ENCODE peak calls at places on chromosomes 1 and 21, in five cellular contexts. One of them, this sample, is unnamed.

GRCh38 chr1:4654764-4655673 is 610 bp downstream of the AJAP1 start:
- DNase-seq in tibial nerve: no peak
- DNase-seq in pancreas: no peak
- DNase-seq in mammary epithelial cell: peak; percentile 1
- DNase-seq in effector memory CD4-positive, alpha-beta T cell: no peak
- DNase-seq in this sample: no peak

GRCh38 chr21:41715649-41716321 is 51.1 kb downstream of the RIPK4 start:
- DNase-seq in tibial nerve: no peak
- DNase-seq in effector memory CD4-positive, alpha-beta T cell: no peak
- DNase-seq in mammary epithelial cell: peak; percentile 98
- DNase-seq in pancreas: peak; percentile 39
- DNase-seq in this sample: peak; percentile 61

GRCh38 chr1:187854457-187854856 is 1025.7 kb downstream of the PLA2G4A start:
- DNase-seq in mammary epithelial cell: no peak
- DNase-seq in tibial nerve: no peak
- DNase-seq in pancreas: no peak
- DNase-seq in effector memory CD4-positive, alpha-beta T cell: no peak
- DNase-seq in this sample: no peak

GRCh38 chr1:14142397-14143095 is 442.6 kb downstream of the PRDM2 start:
- DNase-seq in tibial nerve: no peak
- DNase-seq in effector memory CD4-positive, alpha-beta T cell: no peak
- DNase-seq in pancreas: no peak
- DNase-seq in mammary epithelial cell: no peak
- DNase-seq in this sample: no peak

GRCh38 chr1:160726498-160727391 is 12.3 kb upstream of the SLAMF7 start:
- DNase-seq in tibial nerve: no peak
- DNase-seq in effector memory CD4-positive, alpha-beta T cell: no peak
- DNase-seq in mammary epithelial cell: peak; percentile 72
- DNase-seq in pancreas: peak; percentile 53
- DNase-seq in this sample: peak; percentile 24

GRCh38 chr21:41868062-41868710 is 11.0 kb downstream of the PRDM15 start:
- DNase-seq in mammary epithelial cell: no peak
- DNase-seq in tibial nerve: no peak
- DNase-seq in effector memory CD4-positive, alpha-beta T cell: no peak
- DNase-seq in pancreas: no peak
- DNase-seq in this sample: no peak

GRCh38 chr1:975896-976683 is 5.8 kb downstream of the PERM1 start:
- DNase-seq in pancreas: no peak
- DNase-seq in tibial nerve: no peak
- DNase-seq in effector memory CD4-positive, alpha-beta T cell: no peak
- DNase-seq in mammary epithelial cell: peak; percentile 69
- DNase-seq in this sample: peak; percentile 58

GRCh38 chr1:155463865-155464264 is 98.7 kb downstream of the ASH1L start:
- DNase-seq in tibial nerve: no peak
- DNase-seq in mammary epithelial cell: peak; percentile 58
- DNase-seq in pancreas: no peak
- DNase-seq in effector memory CD4-positive, alpha-beta T cell: no peak
- DNase-seq in this sample: no peak

GRCh38 chr1:209688746-209689234 is 13.6 kb downstream of the G0S2 start:
- DNase-seq in mammary epithelial cell: peak; percentile 46
- DNase-seq in tibial nerve: no peak
- DNase-seq in pancreas: no peak
- DNase-seq in effector memory CD4-positive, alpha-beta T cell: no peak
- DNase-seq in this sample: no peak

GRCh38 chr21:44348861-44349260 is 4.6 kb upstream of the TRPM2 start:
- DNase-seq in effector memory CD4-positive, alpha-beta T cell: no peak
- DNase-seq in pancreas: no peak
- DNase-seq in tibial nerve: no peak
- DNase-seq in mammary epithelial cell: no peak
- DNase-seq in this sample: no peak

GRCh38 chr21:44349416-44349846 is 4.0 kb upstream of the TRPM2 start:
- DNase-seq in effector memory CD4-positive, alpha-beta T cell: no peak
- DNase-seq in tibial nerve: no peak
- DNase-seq in mammary epithelial cell: no peak
- DNase-seq in pancreas: no peak
- DNase-seq in this sample: no peak

GRCh38 chr21:44351535-44352252 is 1.7 kb upstream of the TRPM2 start:
- DNase-seq in pancreas: no peak
- DNase-seq in effector memory CD4-positive, alpha-beta T cell: no peak
- DNase-seq in mammary epithelial cell: no peak
- DNase-seq in tibial nerve: no peak
- DNase-seq in this sample: no peak

GRCh38 chr21:44350773-44351481 is 2.5 kb upstream of the TRPM2 start:
- DNase-seq in tibial nerve: no peak
- DNase-seq in effector memory CD4-positive, alpha-beta T cell: no peak
- DNase-seq in pancreas: no peak
- DNase-seq in mammary epithelial cell: no peak
- DNase-seq in this sample: no peak

DNA sequence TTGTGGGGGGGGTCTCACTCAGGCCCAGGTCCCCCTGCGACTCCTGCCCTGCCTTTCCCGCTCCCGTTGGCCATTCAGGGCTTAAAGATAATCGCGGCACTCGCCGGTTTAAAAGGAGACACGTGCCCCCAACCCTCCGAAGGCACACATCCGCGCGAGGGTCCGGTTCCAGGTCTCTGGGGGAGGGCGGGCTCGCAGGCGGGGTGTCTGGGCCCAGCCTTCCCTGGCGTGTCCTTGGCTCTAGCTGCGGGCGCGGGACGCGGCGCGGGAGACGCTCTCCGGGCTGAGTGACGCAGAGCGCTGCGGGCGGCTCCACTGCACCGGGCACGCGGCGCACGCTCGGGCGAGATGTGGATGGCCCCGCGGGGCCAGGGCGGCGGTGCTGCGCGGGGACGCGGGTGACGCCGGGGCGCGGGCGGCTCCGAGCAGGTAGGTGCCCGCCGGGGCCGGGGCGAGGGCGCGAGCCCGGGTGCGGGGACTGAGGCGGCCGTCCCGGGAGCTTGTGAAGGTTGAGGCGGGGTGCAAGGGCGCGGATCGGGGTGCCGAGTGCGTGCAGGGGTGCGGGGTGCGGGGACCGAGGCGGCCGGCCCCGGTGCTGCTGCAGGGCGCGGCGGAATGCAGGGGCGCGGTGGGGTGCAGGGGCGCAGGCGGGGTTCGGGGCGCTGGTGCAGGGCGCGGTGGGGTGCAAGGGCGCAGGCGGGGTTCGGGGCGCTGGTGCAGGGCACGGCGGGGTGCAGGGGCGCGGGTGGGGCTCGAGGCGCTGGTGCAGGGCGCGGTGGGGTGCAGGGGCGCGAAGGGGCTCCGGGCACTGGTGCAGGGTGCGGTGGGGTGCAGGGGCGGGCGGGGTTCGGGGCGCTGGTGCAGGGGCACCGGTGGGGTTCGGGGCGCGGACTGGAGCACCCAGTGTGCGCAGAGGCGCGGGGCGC is 3.3 kb upstream of the TRPM2 start:
- DNase-seq in tibial nerve: no peak
- DNase-seq in mammary epithelial cell: no peak
- DNase-seq in effector memory CD4-positive, alpha-beta T cell: no peak
- DNase-seq in pancreas: no peak
- DNase-seq in this sample: no peak
- H3K4me3 ChIP-seq in tibial nerve: peak overlapping the region; percentile 40
- H3K4me3 ChIP-seq in mammary epithelial cell: no peak overlapping the region
- H3K4me3 ChIP-seq in effector memory CD4-positive, alpha-beta T cell: no peak overlapping the region
- H3K4me3 ChIP-seq in pancreas: no peak overlapping the region
- H3K4me3 ChIP-seq in this sample: peak overlapping the region; percentile 14

DNA sequence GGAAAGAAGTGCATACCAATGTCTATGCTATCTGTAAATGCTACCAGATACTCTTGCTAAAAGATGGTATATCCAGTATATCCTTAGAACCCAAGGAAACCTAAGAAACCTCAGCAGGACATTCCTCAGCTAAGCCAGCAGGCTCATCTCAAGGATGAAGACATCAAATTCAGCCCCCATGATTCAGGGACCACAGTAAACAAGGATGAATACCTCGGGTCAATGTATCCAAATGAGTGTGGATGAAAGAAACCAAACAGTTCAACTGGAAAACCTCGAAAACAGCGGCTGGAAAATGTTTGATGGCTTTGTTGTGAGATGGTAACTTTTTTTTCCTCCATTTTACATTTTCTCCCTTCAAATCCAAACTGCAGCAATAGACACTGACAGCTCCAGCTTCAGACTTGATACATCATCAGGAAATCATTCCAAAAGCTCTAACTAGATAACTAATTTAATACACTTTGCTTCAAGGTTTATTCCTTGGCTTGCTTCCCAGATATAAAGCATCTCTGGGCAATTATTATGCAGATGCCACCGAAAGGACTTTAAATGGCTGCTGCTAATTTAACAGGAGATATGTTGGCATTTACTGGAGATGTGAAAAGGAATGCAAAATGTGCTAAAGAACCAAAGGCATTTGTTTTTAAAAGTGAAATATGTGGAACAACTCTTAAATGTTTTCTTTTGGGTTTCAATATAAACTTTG is 73.6 kb downstream of the SMYD2 start:
- DNase-seq in tibial nerve: no peak
- DNase-seq in effector memory CD4-positive, alpha-beta T cell: no peak
- DNase-seq in mammary epithelial cell: no peak
- DNase-seq in pancreas: no peak
- DNase-seq in this sample: no peak
- H3K36me3 ChIP-seq in tibial nerve: no peaks in the 10 kb centered on the region
- H3K36me3 ChIP-seq in effector memory CD4-positive, alpha-beta T cell: no peaks in the 10 kb centered on the region
- H3K36me3 ChIP-seq in mammary epithelial cell: peaks cover 47% of the 10 kb centered on the region
- H3K36me3 ChIP-seq in pancreas: peaks cover 8% of the 10 kb centered on the region
- H3K36me3 ChIP-seq in this sample: peaks cover 38% of the 10 kb centered on the region

GRCh38 chr1:222582099-222582774 is 7.5 kb downstream of the TAF1A start:
- DNase-seq in mammary epithelial cell: peak; percentile 84
- DNase-seq in tibial nerve: no peak
- DNase-seq in pancreas: no peak
- DNase-seq in effector memory CD4-positive, alpha-beta T cell: no peak
- DNase-seq in this sample: no peak
- H3K4me1 ChIP-seq in mammary epithelial cell: peaks cover 19% of the 10 kb centered on the region
- H3K4me1 ChIP-seq in tibial nerve: no peaks in the 10 kb centered on the region
- H3K4me1 ChIP-seq in pancreas: no peaks in the 10 kb centered on the region
- H3K4me1 ChIP-seq in effector memory CD4-positive, alpha-beta T cell: no peaks in the 10 kb centered on the region
- H3K4me1 ChIP-seq in this sample: peaks cover 4% of the 10 kb centered on the region

GRCh38 chr1:181398544-181398943 is 84.8 kb upstream of the CACNA1E start:
- DNase-seq in tibial nerve: no peak
- DNase-seq in effector memory CD4-positive, alpha-beta T cell: no peak
- DNase-seq in mammary epithelial cell: no peak
- DNase-seq in pancreas: no peak
- DNase-seq in this sample: no peak

GRCh38 chr1:181396811-181397210 is 86.5 kb upstream of the CACNA1E start:
- DNase-seq in pancreas: no peak
- DNase-seq in mammary epithelial cell: no peak
- DNase-seq in tibial nerve: no peak
- DNase-seq in effector memory CD4-positive, alpha-beta T cell: no peak
- DNase-seq in this sample: no peak

GRCh38 chr1:181396171-181396670 is 87.1 kb upstream of the CACNA1E start:
- DNase-seq in tibial nerve: no peak
- DNase-seq in effector memory CD4-positive, alpha-beta T cell: peak; percentile 36
- DNase-seq in pancreas: no peak
- DNase-seq in mammary epithelial cell: no peak
- DNase-seq in this sample: no peak

GRCh38 chr1:181394766-181395165 is 88.6 kb upstream of the CACNA1E start:
- DNase-seq in pancreas: no peak
- DNase-seq in effector memory CD4-positive, alpha-beta T cell: no peak
- DNase-seq in mammary epithelial cell: no peak
- DNase-seq in tibial nerve: no peak
- DNase-seq in this sample: no peak

DNA sequence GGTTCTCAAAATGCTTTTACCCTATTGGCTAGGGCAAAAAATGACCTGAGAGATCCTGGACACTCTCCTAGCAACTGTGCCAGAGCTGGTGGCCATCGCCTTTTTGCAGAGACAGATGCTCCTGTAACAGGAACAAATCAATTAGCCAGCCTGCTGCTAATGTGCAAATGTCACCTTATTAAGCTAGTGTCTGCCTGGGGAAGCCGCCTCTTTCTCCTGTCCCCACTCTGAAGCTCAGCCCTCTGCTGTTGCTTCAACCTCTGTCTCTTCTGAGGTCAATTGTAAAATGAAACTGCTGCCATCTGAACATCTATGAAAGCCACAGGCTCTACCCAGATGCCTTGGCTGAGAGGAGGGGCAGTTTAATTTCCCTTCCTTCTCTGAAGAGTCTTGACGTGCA is 85.5 kb upstream of the CACNA1E start:
- DNase-seq in mammary epithelial cell: no peak
- DNase-seq in pancreas: no peak
- DNase-seq in effector memory CD4-positive, alpha-beta T cell: no peak
- DNase-seq in tibial nerve: no peak
- DNase-seq in this sample: no peak
- H3K4me3 ChIP-seq in mammary epithelial cell: no peak overlapping the region
- H3K4me3 ChIP-seq in pancreas: no peak overlapping the region
- H3K4me3 ChIP-seq in effector memory CD4-positive, alpha-beta T cell: no peak overlapping the region
- H3K4me3 ChIP-seq in tibial nerve: no peak overlapping the region
- H3K4me3 ChIP-seq in this sample: no peak overlapping the region

DNA sequence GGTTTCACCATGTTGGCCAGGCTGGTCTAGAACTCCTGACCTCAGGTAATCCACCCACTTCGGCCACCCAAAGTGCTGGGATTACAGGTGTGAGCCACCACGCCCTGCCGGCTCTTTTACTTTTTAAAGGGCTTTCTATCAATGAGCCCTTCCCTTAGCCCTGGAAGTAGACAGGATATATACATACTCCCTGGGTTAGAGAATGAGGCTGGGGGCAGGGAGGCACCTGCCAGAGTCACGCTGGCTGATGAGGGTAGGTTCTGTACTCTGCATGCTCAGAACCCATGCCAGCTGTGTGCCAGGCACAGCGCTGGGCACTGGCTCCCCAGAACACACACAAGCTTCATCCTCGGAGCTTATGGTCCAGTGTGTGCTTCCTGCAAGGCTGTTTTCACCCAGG is 113.6 kb upstream of the IPO9 start:
- DNase-seq in pancreas: no peak
- DNase-seq in mammary epithelial cell: no peak
- DNase-seq in tibial nerve: no peak
- DNase-seq in effector memory CD4-positive, alpha-beta T cell: no peak
- DNase-seq in this sample: peak; percentile 64
- H3K36me3 ChIP-seq in pancreas: no peaks in the 10 kb centered on the region
- H3K36me3 ChIP-seq in mammary epithelial cell: no peaks in the 10 kb centered on the region
- H3K36me3 ChIP-seq in tibial nerve: no peaks in the 10 kb centered on the region
- H3K36me3 ChIP-seq in effector memory CD4-positive, alpha-beta T cell: no peaks in the 10 kb centered on the region
- H3K36me3 ChIP-seq in this sample: no peaks in the 10 kb centered on the region

DNA sequence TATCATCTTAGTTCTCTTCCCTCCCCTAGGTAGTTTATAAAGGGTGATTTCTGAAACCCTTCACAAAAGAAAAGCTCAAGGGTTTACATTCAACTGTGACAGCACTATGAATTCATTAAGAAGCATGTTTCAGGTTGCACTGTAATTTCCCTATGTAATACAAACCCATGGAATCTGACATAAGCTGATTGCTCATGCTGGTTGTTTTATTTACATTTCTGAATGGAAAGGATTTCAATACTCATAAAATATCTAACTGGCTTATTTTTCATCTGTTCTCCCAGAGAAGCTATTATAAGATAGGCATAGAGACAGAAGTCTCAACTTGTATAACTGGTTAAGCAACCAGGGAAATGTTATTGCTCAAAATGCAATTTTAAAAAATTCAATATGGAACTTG is 20.5 kb downstream of the WNT2B start:
- DNase-seq in mammary epithelial cell: peak; percentile 21
- DNase-seq in pancreas: no peak
- DNase-seq in effector memory CD4-positive, alpha-beta T cell: no peak
- DNase-seq in tibial nerve: no peak
- DNase-seq in this sample: no peak
- H3K4me1 ChIP-seq in mammary epithelial cell: no peaks in the 10 kb centered on the region
- H3K4me1 ChIP-seq in pancreas: no peaks in the 10 kb centered on the region
- H3K4me1 ChIP-seq in effector memory CD4-positive, alpha-beta T cell: no peaks in the 10 kb centered on the region
- H3K4me1 ChIP-seq in tibial nerve: no peaks in the 10 kb centered on the region
- H3K4me1 ChIP-seq in this sample: no peaks in the 10 kb centered on the region

GRCh38 chr1:112744019-112744578 is 29.0 kb upstream of the PPM1J start:
- DNase-seq in tibial nerve: no peak
- DNase-seq in pancreas: peak; percentile 19
- DNase-seq in mammary epithelial cell: no peak
- DNase-seq in effector memory CD4-positive, alpha-beta T cell: no peak
- DNase-seq in this sample: no peak
- H3K4me3 ChIP-seq in tibial nerve: peak overlapping the region; percentile 24
- H3K4me3 ChIP-seq in pancreas: no peak overlapping the region
- H3K4me3 ChIP-seq in mammary epithelial cell: peak overlapping the region; percentile 26
- H3K4me3 ChIP-seq in effector memory CD4-positive, alpha-beta T cell: no peak overlapping the region
- H3K4me3 ChIP-seq in this sample: peak overlapping the region; percentile 30

This sample was measured in tibial artery.